ENCODE peak calls at places on chromosome 2, in nine cellular contexts. U is GDM1; T is ureter; K is AG04449; V is activated CD8-positive, alpha-beta memory T cell treated with anti-CD3 and anti-CD28 coated beads, Interleukin-2, amount 10 ng/mL, durations not matched to agents 7 days and 5 days; X is ELR; G is amniotic epithelial cell; B is astrocyte of the spinal cord; Y is stimulated activated CD8-positive, alpha-beta memory T cell treated with anti-CD3 and anti-CD28 coated beads, Interleukin-15, amount 100 ng/mL, for 1 hour. N is an unnamed sample.

GRCh38 chr2:16855183-16855582 is 189.5 kb upstream of the CYRIA start:
- DNase-seq in U (no peak), T (no peak), K (no peak), V (no peak), X (no peak), G (no peak), B (no peak), Y (no peak), N (no peak)

GRCh38 chr2:99153921-99154604 is 679 bp downstream of the TSGA10 start:
- DNase-seq in U (no peak), T (no peak), K (no peak), V (no peak), X (peak; percentile 7), G (no peak), B (peak; percentile 4), Y (no peak), N (no peak)

GRCh38 chr2:32012872-32013271 is 2.1 kb upstream of the MEMO1 start:
- DNase-seq in U (no peak), T (no peak), K (no peak), V (no peak), X (no peak), G (no peak), B (no peak), Y (no peak), N (no peak)

GRCh38 chr2:85668009-85668856 is at the start of gene SFTPB:
- DNase-seq in U (no peak), T (no peak), K (no peak), V (no peak), X (no peak), G (peak; percentile 31), B (peak; percentile 20), Y (no peak), N (no peak)

GRCh38 chr2:70726947-70727725 is 40.9 kb downstream of the ADD2 start:
- DNase-seq in U (no peak), T (no peak), K (no peak), V (no peak), X (peak; percentile 91), G (no peak), B (peak; percentile 29), Y (no peak), N (no peak)

GRCh38 chr2:20365249-20365817 is 14.7 kb upstream of the PUM2 start:
- DNase-seq in U (no peak), T (no peak), K (peak; percentile 28), V (peak; percentile 90), X (peak; percentile 90), G (peak; percentile 83), B (peak; percentile 52), Y (no peak), N (no peak)

GRCh38 chr2:20419007-20419576 is 27.8 kb upstream of the RHOB start:
- DNase-seq in U (no peak), T (peak; percentile 46), K (no peak), V (no peak), X (no peak), G (no peak), B (peak; percentile 36), Y (no peak), N (peak; percentile 51)

GRCh38 chr2:70381821-70382220 is 80.0 kb upstream of the FAM136A start:
- DNase-seq in U (no peak), T (no peak), K (no peak), V (no peak), X (peak; percentile 83), G (peak; percentile 75), B (no peak), Y (no peak), N (no peak)

GRCh38 chr2:26562811-26563645 is 78.1 kb downstream of the CIB4 start:
- DNase-seq in U (no peak), T (no peak), K (no peak), V (no peak), X (no peak), G (no peak), B (peak; percentile 61), Y (no peak), N (peak; percentile 83)

GRCh38 chr2:149122521-149122920 is 84.0 kb downstream of the LYPD6B start:
- DNase-seq in U (no peak), T (no peak), K (no peak), V (no peak), X (no peak), G (peak; percentile 3), B (no peak), Y (no peak), N (no peak)

GRCh38 chr2:125630377-125630776 is 1025.6 kb upstream of the GYPC start:
- DNase-seq in U (no peak), T (no peak), K (no peak), V (no peak), X (no peak), G (no peak), B (no peak), Y (no peak), N (no peak)

GRCh38 chr2:217913415-217913814 is 89.4 kb downstream of the TNS1 start:
- DNase-seq in U (no peak), T (no peak), K (no peak), V (no peak), X (no peak), G (no peak), B (no peak), Y (no peak), N (no peak)

GRCh38 chr2:212052412-212053159 is 486.0 kb downstream of the ERBB4 start:
- DNase-seq in U (no peak), T (no peak), K (no peak), V (no peak), X (peak; percentile 91), G (peak; percentile 21), B (peak; percentile 78), Y (no peak), N (no peak)

GRCh38 chr2:9138507-9139085 is 68.0 kb upstream of the ASAP2 start:
- DNase-seq in U (no peak), T (no peak), K (no peak), V (no peak), X (peak; percentile 31), G (no peak), B (no peak), Y (no peak), N (no peak)

GRCh38 chr2:39513641-39514094 is 76.6 kb upstream of the MAP4K3 start:
- DNase-seq in U (peak; percentile 70), T (peak; percentile 57), K (peak; percentile 85), V (peak; percentile 70), X (peak; percentile 98), G (peak; percentile 98), B (peak; percentile 96), Y (no peak), N (peak; percentile 50)

GRCh38 chr2:158509928-158510797 is 53.4 kb downstream of the PKP4 start:
- DNase-seq in U (no peak), T (no peak), K (no peak), V (no peak), X (peak; percentile 32), G (peak; percentile 37), B (peak; percentile 29), Y (no peak), N (no peak)

GRCh38 chr2:220445429-220446105 is 818.1 kb downstream of the SLC4A3 start:
- DNase-seq in U (no peak), T (no peak), K (no peak), V (no peak), X (peak; percentile 22), G (no peak), B (peak; percentile 9), Y (no peak), N (no peak)

GRCh38 chr2:181120625-181121024 is 140.2 kb downstream of the UBE2E3 start:
- DNase-seq in U (no peak), T (no peak), K (no peak), V (no peak), X (no peak), G (no peak), B (peak; percentile 10), Y (no peak), N (no peak)

GRCh38 chr2:221100467-221101089 is 471.5 kb downstream of the EPHA4 start:
- DNase-seq in U (no peak), T (no peak), K (no peak), V (no peak), X (peak; percentile 3), G (peak; percentile 3), B (peak; percentile 22), Y (no peak), N (no peak)

N was measured in stomach.